ENCODE peak calls at places on chromosomes 1 and 21, in four cellular contexts. One of them, this sample, is unnamed.

GRCh38 chr1:77316006-77316405 is 34.2 kb downstream of the AK5 start:
- DNase-seq in T-cell: no peak
- DNase-seq in ELR: peak; percentile 57
- DNase-seq in hypothalamus: no peak
- DNase-seq in this sample: no peak

GRCh38 chr1:212607924-212608208 is 695 bp upstream of the ATF3 start:
- DNase-seq in T-cell: no peak
- DNase-seq in ELR: peak; percentile 35
- DNase-seq in hypothalamus: no peak
- DNase-seq in this sample: no peak

GRCh38 chr1:154556422-154556821 is 2.0 kb downstream of the UBE2Q1 start:
- DNase-seq in ELR: peak; percentile 40
- DNase-seq in T-cell: no peak
- DNase-seq in hypothalamus: no peak
- DNase-seq in this sample: no peak

GRCh38 chr1:239952348-239953307 is 139.1 kb upstream of the FMN2 start:
- DNase-seq in hypothalamus: no peak
- DNase-seq in T-cell: no peak
- DNase-seq in ELR: peak; percentile 40
- DNase-seq in this sample: no peak

GRCh38 chr1:234980657-234981396 is 147.8 kb downstream of the TOMM20 start:
- DNase-seq in ELR: peak; percentile 96
- DNase-seq in T-cell: peak; percentile 40
- DNase-seq in hypothalamus: peak; percentile 31
- DNase-seq in this sample: peak; percentile 97

GRCh38 chr21:31374430-31374829 is 30.4 kb upstream of the TIAM1 start:
- DNase-seq in hypothalamus: no peak
- DNase-seq in T-cell: no peak
- DNase-seq in ELR: no peak
- DNase-seq in this sample: no peak

GRCh38 chr1:160017592-160017991 is 14.2 kb downstream of the PIGM start:
- DNase-seq in ELR: no peak
- DNase-seq in T-cell: no peak
- DNase-seq in hypothalamus: no peak
- DNase-seq in this sample: no peak

GRCh38 chr1:17170571-17170970 is 34.4 kb upstream of the PADI1 start:
- DNase-seq in hypothalamus: no peak
- DNase-seq in ELR: peak; percentile 55
- DNase-seq in T-cell: no peak
- DNase-seq in this sample: no peak

GRCh38 chr1:203406446-203407045 is 55.6 kb upstream of the FMOD start:
- DNase-seq in ELR: no peak
- DNase-seq in T-cell: no peak
- DNase-seq in hypothalamus: no peak
- DNase-seq in this sample: no peak

GRCh38 chr21:44271558-44271957 is 9.9 kb upstream of the DNMT3L start:
- DNase-seq in ELR: no peak
- DNase-seq in hypothalamus: no peak
- DNase-seq in T-cell: no peak
- DNase-seq in this sample: no peak

GRCh38 chr1:19969898-19970660 is 9.3 kb downstream of the PLA2G2A start:
- DNase-seq in T-cell: no peak
- DNase-seq in ELR: no peak
- DNase-seq in hypothalamus: no peak
- DNase-seq in this sample: no peak

GRCh38 chr1:86754265-86754974 is 50.0 kb downstream of the SH3GLB1 start:
- DNase-seq in T-cell: no peak
- DNase-seq in ELR: no peak
- DNase-seq in hypothalamus: no peak
- DNase-seq in this sample: no peak

GRCh38 chr1:91864017-91864700 is 21.8 kb downstream of the TGFBR3 start:
- DNase-seq in hypothalamus: no peak
- DNase-seq in ELR: peak; percentile 78
- DNase-seq in T-cell: no peak
- DNase-seq in this sample: no peak

GRCh38 chr1:160538985-160539651 is 16.1 kb upstream of the SLAMF6 start:
- DNase-seq in hypothalamus: no peak
- DNase-seq in T-cell: no peak
- DNase-seq in ELR: no peak
- DNase-seq in this sample: no peak

GRCh38 chr1:244400974-244401373 is 50.7 kb downstream of the ADSS2 start:
- DNase-seq in T-cell: no peak
- DNase-seq in ELR: no peak
- DNase-seq in hypothalamus: no peak
- DNase-seq in this sample: no peak

GRCh38 chr1:92759361-92759760 is 25.5 kb downstream of the EVI5 start:
- DNase-seq in T-cell: no peak
- DNase-seq in ELR: peak; percentile 4
- DNase-seq in hypothalamus: no peak
- DNase-seq in this sample: no peak

GRCh38 chr1:174692313-174692712 is 244.5 kb downstream of the GPR52 start:
- DNase-seq in ELR: peak; percentile 55
- DNase-seq in T-cell: no peak
- DNase-seq in hypothalamus: no peak
- DNase-seq in this sample: no peak

GRCh38 chr21:42705346-42705745 is 51.9 kb downstream of the PDE9A start:
- DNase-seq in hypothalamus: no peak
- DNase-seq in ELR: no peak
- DNase-seq in T-cell: no peak
- DNase-seq in this sample: no peak

GRCh38 chr1:80218112-80218511 is 1211.6 kb upstream of the ADGRL4 start:
- DNase-seq in ELR: peak; percentile 62
- DNase-seq in T-cell: no peak
- DNase-seq in hypothalamus: no peak
- DNase-seq in this sample: no peak

GRCh38 chr1:115300087-115300856 is 37.8 kb downstream of the NGF start:
- DNase-seq in T-cell: no peak
- DNase-seq in hypothalamus: no peak
- DNase-seq in ELR: peak; percentile 66
- DNase-seq in this sample: no peak

GRCh38 chr1:37034301-37035013 is at the start of gene GRIK3:
- DNase-seq in hypothalamus: no peak
- DNase-seq in ELR: no peak
- DNase-seq in T-cell: no peak
- DNase-seq in this sample: no peak

GRCh38 chr1:218494449-218494852 is 149.3 kb downstream of the TGFB2 start:
- DNase-seq in T-cell: no peak
- DNase-seq in hypothalamus: no peak
- DNase-seq in ELR: no peak
- DNase-seq in this sample: no peak

GRCh38 chr1:29450591-29450990 is 214.3 kb downstream of the PTPRU start:
- DNase-seq in ELR: no peak
- DNase-seq in T-cell: no peak
- DNase-seq in hypothalamus: no peak
- DNase-seq in this sample: no peak

GRCh38 chr1:168786476-168787330 is 57.7 kb upstream of the DPT start:
- DNase-seq in hypothalamus: no peak
- DNase-seq in T-cell: no peak
- DNase-seq in ELR: no peak
- DNase-seq in this sample: no peak

GRCh38 chr1:243926803-243927245 is 76.8 kb upstream of the AKT3 start:
- DNase-seq in T-cell: no peak
- DNase-seq in ELR: peak; percentile 99
- DNase-seq in hypothalamus: no peak
- DNase-seq in this sample: no peak

GRCh38 chr1:162695687-162696086 is 63.4 kb downstream of the DDR2 start:
- DNase-seq in ELR: no peak
- DNase-seq in hypothalamus: no peak
- DNase-seq in T-cell: no peak
- DNase-seq in this sample: no peak

GRCh38 chr1:17046043-17046657 is 7.7 kb downstream of the SDHB start:
- DNase-seq in hypothalamus: no peak
- DNase-seq in T-cell: no peak
- DNase-seq in ELR: peak; percentile 78
- DNase-seq in this sample: peak; percentile 24

GRCh38 chr1:2375923-2376260 is 15.5 kb downstream of the MORN1 start:
- DNase-seq in hypothalamus: no peak
- DNase-seq in T-cell: no peak
- DNase-seq in ELR: no peak
- DNase-seq in this sample: no peak

GRCh38 chr1:100989306-100990077 is 36.1 kb downstream of the DPH5 start:
- DNase-seq in T-cell: no peak
- DNase-seq in hypothalamus: no peak
- DNase-seq in ELR: peak; percentile 90
- DNase-seq in this sample: no peak

GRCh38 chr1:174968750-174969244 is 30.9 kb upstream of the CACYBP start:
- DNase-seq in hypothalamus: no peak
- DNase-seq in T-cell: peak; percentile 49
- DNase-seq in ELR: peak; percentile 55
- DNase-seq in this sample: no peak

GRCh38 chr1:21326861-21327344 is 36.6 kb upstream of the ECE1 start:
- DNase-seq in hypothalamus: no peak
- DNase-seq in ELR: no peak
- DNase-seq in T-cell: no peak
- DNase-seq in this sample: no peak